ENCODE peak calls at places on chromosome 3, in seven cellular contexts. U, K, N, A, P, I and L are unnamed samples.

GRCh38 chr3:185152433-185153169 is at the start of gene C3orf70:
- DNase-seq in U (no peak), K (no peak), N (peak; percentile 66), A (peak; percentile 25), P (peak; percentile 67), I (no peak), L (peak; percentile 38)

GRCh38 chr3:30342319-30343060 is 263.9 kb upstream of the TGFBR2 start:
- DNase-seq in U (no peak), K (no peak), N (peak; percentile 92), A (peak; percentile 97), P (peak; percentile 25), I (no peak), L (no peak)

GRCh38 chr3:106329505-106329904 is 460.7 kb upstream of the CBLB start:
- DNase-seq in U (no peak), K (no peak), N (no peak), A (no peak), P (no peak), I (no peak), L (no peak)

GRCh38 chr3:36457667-36458066 is 77.4 kb downstream of the STAC start:
- DNase-seq in U (no peak), K (no peak), N (no peak), A (no peak), P (peak; percentile 49), I (no peak), L (no peak)

GRCh38 chr3:34011171-34012101 is 213.0 kb downstream of the PDCD6IP start:
- DNase-seq in U (peak; percentile 59), K (no peak), N (no peak), A (no peak), P (no peak), I (no peak), L (no peak)

GRCh38 chr3:129604942-129605592 is 1.4 kb downstream of the PLXND1 start:
- DNase-seq in U (no peak), K (no peak), N (peak; percentile 58), A (no peak), P (no peak), I (no peak), L (no peak)

GRCh38 chr3:123758081-123758564 is 126.0 kb downstream of the MYLK start:
- DNase-seq in U (no peak), K (no peak), N (no peak), A (peak; percentile 68), P (no peak), I (peak; percentile 66), L (no peak)

GRCh38 chr3:178602864-178603263 is 66.6 kb downstream of the KCNMB2 start:
- DNase-seq in U (no peak), K (no peak), N (no peak), A (no peak), P (no peak), I (no peak), L (no peak)

GRCh38 chr3:5133689-5134088 is 11.6 kb downstream of the ARL8B start:
- DNase-seq in U (no peak), K (no peak), N (no peak), A (no peak), P (no peak), I (no peak), L (no peak)

GRCh38 chr3:46629571-46630517 is 17.5 kb downstream of the FAM240A start:
- DNase-seq in U (peak; percentile 65), K (peak; percentile 58), N (peak; percentile 83), A (peak; percentile 71), P (peak; percentile 74), I (peak; percentile 65), L (peak; percentile 82)

GRCh38 chr3:179234244-179234643 is 16.7 kb downstream of the KCNMB3 start:
- DNase-seq in U (no peak), K (no peak), N (peak; percentile 42), A (no peak), P (no peak), I (no peak), L (no peak)

GRCh38 chr3:76570436-76571057 is 469.4 kb upstream of the ROBO2 start:
- DNase-seq in U (peak; percentile 8), K (no peak), N (peak; percentile 3), A (no peak), P (no peak), I (peak; percentile 7), L (no peak)

GRCh38 chr3:106261396-106261795 is 392.6 kb upstream of the CBLB start:
- DNase-seq in U (no peak), K (no peak), N (peak; percentile 7), A (no peak), P (no peak), I (no peak), L (no peak)

GRCh38 chr3:23785882-23786281 is 19.9 kb upstream of the UBE2E1 start:
- DNase-seq in U (no peak), K (no peak), N (no peak), A (no peak), P (no peak), I (no peak), L (no peak)

GRCh38 chr3:23779841-23780240 is 25.9 kb upstream of the UBE2E1 start:
- DNase-seq in U (no peak), K (no peak), N (no peak), A (no peak), P (no peak), I (no peak), L (no peak)

GRCh38 chr3:23781871-23782270 is 23.9 kb upstream of the UBE2E1 start:
- DNase-seq in U (no peak), K (no peak), N (no peak), A (no peak), P (no peak), I (no peak), L (no peak)

GRCh38 chr3:23785097-23785645 is 20.6 kb upstream of the UBE2E1 start:
- DNase-seq in U (no peak), K (no peak), N (no peak), A (no peak), P (peak; percentile 21), I (no peak), L (no peak)
- H3K4me3 ChIP-seq in U (no peak overlapping the region), K (no peak overlapping the region), N (no peak overlapping the region), A (no peak overlapping the region), P (no peak overlapping the region), I (no peak overlapping the region), L (no peak overlapping the region)

GRCh38 chr3:25429441-25429907 is 1.4 kb downstream of the RARB start:
- DNase-seq in U (no peak), K (no peak), N (peak; percentile 15), A (peak; percentile 39), P (no peak), I (no peak), L (no peak)

GRCh38 chr3:25427155-25428002 is 684 bp upstream of the RARB start:
- DNase-seq in U (no peak), K (no peak), N (peak; percentile 63), A (peak; percentile 42), P (no peak), I (no peak), L (no peak)

GRCh38 chr3:25426408-25426807 is 1.7 kb upstream of the RARB start:
- DNase-seq in U (no peak), K (no peak), N (no peak), A (peak; percentile 55), P (peak; percentile 38), I (no peak), L (no peak)

GRCh38 chr3:25428950-25429349 is 887 bp downstream of the RARB start:
- DNase-seq in U (no peak), K (no peak), N (peak; percentile 26), A (no peak), P (no peak), I (no peak), L (no peak)

GRCh38 chr3:25428003-25428861 is at the start of gene RARB:
- DNase-seq in U (no peak), K (peak; percentile 44), N (peak; percentile 97), A (peak; percentile 90), P (peak; percentile 84), I (no peak), L (no peak)
- H3K4me3 ChIP-seq in U (no peak within 1 kb of the TSS), K (peak within 1 kb of the TSS; percentile 71), N (peak within 1 kb of the TSS; percentile 81), A (peak within 1 kb of the TSS; percentile 49), P (peak within 1 kb of the TSS; percentile 72), I (no peak within 1 kb of the TSS), L (no peak within 1 kb of the TSS)

GRCh38 chr3:48428088-48428862 is 1.6 kb downstream of the PLXNB1 start:
- DNase-seq in U (no peak), K (no peak), N (no peak), A (no peak), P (no peak), I (no peak), L (no peak)

GRCh38 chr3:48427630-48427962 is 2.3 kb downstream of the PLXNB1 start:
- DNase-seq in U (no peak), K (no peak), N (no peak), A (no peak), P (peak; percentile 18), I (no peak), L (no peak)

GRCh38 chr3:48425281-48425812 is 4.5 kb downstream of the PLXNB1 start:
- DNase-seq in U (no peak), K (peak; percentile 72), N (peak; percentile 26), A (no peak), P (peak; percentile 31), I (no peak), L (no peak)

GRCh38 chr3:48426944-48427629 is 2.8 kb downstream of the PLXNB1 start:
- DNase-seq in U (no peak), K (no peak), N (no peak), A (no peak), P (no peak), I (no peak), L (no peak)

DNA sequence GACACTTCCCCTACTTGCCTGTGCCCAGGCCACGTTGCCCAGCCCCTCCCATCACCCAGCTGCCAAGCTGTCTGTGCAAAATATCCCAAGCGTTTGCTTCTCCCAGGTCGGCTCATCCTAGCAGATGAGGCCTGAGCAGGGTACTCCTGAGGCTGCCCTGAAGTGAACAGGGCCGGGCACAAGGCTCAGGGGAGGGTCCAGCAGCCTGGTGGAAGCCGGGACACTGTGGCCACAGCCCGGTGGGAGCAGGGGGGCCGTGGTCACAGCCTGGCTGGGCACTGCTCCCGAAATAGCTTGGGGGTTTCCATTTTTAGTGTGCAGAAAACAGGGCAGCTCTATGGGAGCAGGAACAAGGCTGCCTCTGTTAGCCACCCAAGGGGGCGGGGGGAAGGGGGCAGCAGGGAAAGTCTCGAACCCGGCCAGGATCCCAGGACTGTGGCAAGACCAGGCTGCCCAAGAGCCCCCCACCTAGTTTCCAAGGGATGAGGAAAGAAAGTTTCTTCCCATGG is 3.4 kb downstream of the PLXNB1 start:
- DNase-seq in U (no peak), K (peak; percentile 95), N (no peak), A (no peak), P (peak; percentile 53), I (no peak), L (no peak)
- H3K4me3 ChIP-seq in U (no peak overlapping the region), K (peak overlapping the region; percentile 82), N (no peak overlapping the region), A (peak overlapping the region; percentile 54), P (peak overlapping the region; percentile 15), I (no peak overlapping the region), L (no peak overlapping the region)

DNA sequence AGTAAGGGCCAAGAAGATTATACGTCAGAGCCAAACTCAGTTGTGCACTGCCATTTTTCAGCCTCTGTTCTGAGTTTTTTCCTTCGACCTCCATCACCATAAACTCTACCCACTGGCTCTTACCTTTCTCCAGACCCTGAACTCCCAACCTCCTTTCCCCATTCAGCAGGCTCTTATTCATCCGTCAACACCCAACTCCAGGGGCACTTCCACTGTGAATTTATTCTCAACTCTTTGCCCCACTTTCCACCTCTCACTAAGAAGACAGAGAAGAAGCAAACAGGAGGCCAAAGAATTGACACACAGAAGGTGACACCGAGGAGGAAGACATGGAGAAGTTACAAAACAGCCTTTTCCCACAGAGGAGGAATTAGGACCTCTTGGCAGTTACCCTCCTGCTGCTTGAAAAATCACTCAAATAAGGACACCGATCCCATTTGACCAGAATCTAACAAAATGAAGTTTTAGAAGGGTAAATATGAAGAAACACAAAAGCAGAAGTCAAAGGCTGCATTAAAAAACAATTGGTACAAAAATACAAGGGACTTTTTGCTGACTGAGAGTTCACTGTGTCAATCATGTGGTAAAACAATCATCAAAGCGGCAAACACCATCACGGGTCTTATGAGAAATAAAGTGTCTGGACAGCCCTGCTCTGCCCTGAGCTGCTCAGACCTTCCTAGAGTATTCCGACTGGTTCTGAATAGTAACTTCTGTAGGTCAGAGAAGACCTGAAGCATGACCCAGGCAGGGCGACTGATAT is 137.0 kb upstream of the RAD18 start:
- DNase-seq in U (no peak), K (no peak), N (no peak), A (no peak), P (no peak), I (no peak), L (no peak)
- H3K4me3 ChIP-seq in U (no peak overlapping the region), K (no peak overlapping the region), N (no peak overlapping the region), A (no peak overlapping the region), P (no peak overlapping the region), I (no peak overlapping the region), L (no peak overlapping the region)